ENCODE peak calls at places on chromosome 15, in six cellular contexts. C, T, M, G, U and X are unnamed samples.

GRCh38 chr15:30882861-30883433 is 20.8 kb upstream of the FAN1 start:
- DNase-seq in C (no peak), G (no peak), T (no peak), U (no peak), M (no peak), X (no peak)

GRCh38 chr15:95989392-95989791 is 341.1 kb upstream of the NR2F2 start:
- DNase-seq in T (no peak), G (no peak), M (no peak), U (no peak), C (no peak), X (no peak)

GRCh38 chr15:83659011-83659811 is 5.3 kb downstream of the ADAMTSL3 start:
- DNase-seq in U (no peak), M (no peak), T (no peak), G (no peak), C (peak; percentile 35), X (no peak)

GRCh38 chr15:80695911-80696651 is 971 bp downstream of the ABHD17C start:
- DNase-seq in T (peak; percentile 60), G (peak; percentile 10), M (peak; percentile 40), U (peak; percentile 53), C (peak; percentile 26), X (no peak)

GRCh38 chr15:31338879-31339557 is 12.4 kb downstream of the KLF13 start:
- DNase-seq in G (peak; percentile 59), M (peak; percentile 89), C (peak; percentile 86), T (no peak), U (peak; percentile 67), X (peak; percentile 89)

GRCh38 chr15:39598958-39599845 is 18.3 kb downstream of the THBS1 start:
- DNase-seq in G (no peak), C (peak; percentile 33), T (no peak), U (no peak), M (no peak), X (no peak)

GRCh38 chr15:32861741-32862140 is 143.9 kb downstream of the GREM1 start:
- DNase-seq in C (peak; percentile 61), G (no peak), U (no peak), M (peak; percentile 12), T (peak; percentile 87), X (no peak)

GRCh38 chr15:91956026-91956723 is 102.7 kb downstream of the SLCO3A1 start:
- DNase-seq in T (no peak), M (no peak), C (peak; percentile 74), G (no peak), U (no peak), X (no peak)

GRCh38 chr15:58357529-58358476 is 74.0 kb upstream of the LIPC start:
- DNase-seq in M (no peak), T (no peak), C (peak; percentile 52), G (no peak), U (no peak), X (no peak)

GRCh38 chr15:99429681-99430081 is 136.1 kb upstream of the MEF2A start:
- DNase-seq in G (no peak), M (no peak), U (no peak), C (no peak), T (no peak), X (no peak)

GRCh38 chr15:101201411-101202174 is 50.3 kb downstream of the CHSY1 start:
- DNase-seq in G (peak; percentile 60), M (peak; percentile 47), C (peak; percentile 98), T (no peak), U (peak; percentile 75), X (peak; percentile 97)
- H3K4me3 ChIP-seq in G (no peak overlapping the region), M (no peak overlapping the region), C (no peak overlapping the region), T (no peak overlapping the region), U (no peak overlapping the region), X (peak overlapping the region; percentile 54)

GRCh38 chr15:90142216-90143175 is 40.2 kb upstream of the IDH2 start:
- DNase-seq in G (peak; percentile 88), M (no peak), C (no peak), T (no peak), U (no peak), X (no peak)
- H3K27ac ChIP-seq in G (peak overlapping the region; percentile 92), M (peak overlapping the region; percentile 77), C (peak overlapping the region; percentile 67), T (no peak overlapping the region), U (no peak overlapping the region), X (no peak overlapping the region)

DNA sequence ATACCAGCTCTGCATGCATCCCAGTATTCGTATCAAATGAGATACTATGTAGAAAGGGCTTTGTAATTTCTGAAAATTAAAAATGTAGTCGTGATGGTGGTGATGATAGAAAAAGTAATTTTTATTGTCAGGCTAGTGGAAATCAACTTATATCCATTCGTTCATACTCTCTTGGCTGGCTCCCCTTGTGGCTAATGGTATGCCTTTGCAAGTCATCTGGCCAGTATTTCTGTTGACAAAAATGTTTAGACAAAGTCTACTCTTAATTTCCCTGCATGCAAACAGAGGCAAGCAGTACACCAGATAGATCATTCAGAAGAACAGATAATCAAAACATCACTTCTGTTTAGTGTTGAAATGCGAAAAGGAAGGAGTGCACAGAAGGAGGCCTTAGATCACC is 49.6 kb upstream of the DUT start:
- DNase-seq in U (no peak), C (no peak), G (no peak), T (no peak), M (no peak), X (no peak)
- TF ChIP-seq CTCF in U (no peak), C (no peak), G (no peak), T (no peak), M (no peak), X (no peak)

DNA sequence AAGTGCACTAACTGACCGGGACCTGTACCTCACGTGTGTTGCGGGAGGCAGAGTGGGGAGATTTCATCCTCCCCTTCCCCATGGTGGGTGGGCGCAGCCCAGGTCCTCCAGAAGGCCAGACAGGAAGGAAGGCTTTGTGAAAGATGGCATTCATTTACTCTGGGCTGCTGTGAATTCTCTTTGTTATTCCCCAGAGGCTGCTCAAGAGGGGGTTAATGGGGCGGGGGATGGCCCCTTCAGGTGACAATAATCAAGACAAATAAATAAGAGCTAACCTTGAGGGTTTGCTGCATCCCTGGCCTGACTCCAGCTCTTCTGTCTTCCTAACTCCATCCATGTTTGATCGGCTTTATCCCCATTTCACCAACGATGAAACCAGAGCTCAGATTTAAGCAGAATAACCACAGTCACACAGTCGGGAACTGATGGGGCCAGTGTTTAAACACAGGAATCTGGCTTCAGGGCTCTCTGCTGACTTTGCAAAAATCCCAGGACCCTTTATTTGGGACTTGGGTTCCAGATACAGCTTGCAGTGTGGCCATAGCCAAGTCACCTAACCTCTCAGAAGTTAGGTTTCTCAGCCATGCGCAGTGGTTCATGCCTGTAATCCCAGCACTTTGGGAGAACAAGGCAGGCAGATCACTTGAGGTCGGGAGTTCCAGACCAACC is 16.5 kb downstream of the PIF1 start:
- DNase-seq in U (no peak), C (no peak), M (no peak), G (no peak), T (no peak), X (no peak)
- H3K4me3 ChIP-seq in U (no peak overlapping the region), C (no peak overlapping the region), M (no peak overlapping the region), G (no peak overlapping the region), T (no peak overlapping the region), X (no peak overlapping the region)